ENCODE peak calls at places on chromosomes 6 and 20, in six cellular contexts. One of them, this sample, is unnamed.

GRCh38 chr6:226516-227073 is 65.7 kb upstream of the DUSP22 start:
- DNase-seq in SW480: no peak
- DNase-seq in effector CD4-positive, alpha-beta T cell: no peak
- DNase-seq in COR-L47: no peak
- DNase-seq in activated CD4-positive, alpha-beta T cell treated with anti-CD3 and anti-CD28 coated beads, Interleukin-2, amount 50 U/mL, for 1 hour: no peak
- DNase-seq in dorsolateral prefrontal cortex: no peak
- DNase-seq in this sample: no peak

GRCh38 chr6:77106992-77107391 is 356.3 kb downstream of the HTR1B start:
- DNase-seq in SW480: peak; percentile 4
- DNase-seq in effector CD4-positive, alpha-beta T cell: no peak
- DNase-seq in COR-L47: no peak
- DNase-seq in activated CD4-positive, alpha-beta T cell treated with anti-CD3 and anti-CD28 coated beads, Interleukin-2, amount 50 U/mL, for 1 hour: no peak
- DNase-seq in dorsolateral prefrontal cortex: no peak
- DNase-seq in this sample: no peak

GRCh38 chr6:44489912-44490604 is 102.6 kb downstream of the CDC5L start:
- DNase-seq in SW480: peak; percentile 47
- DNase-seq in effector CD4-positive, alpha-beta T cell: no peak
- DNase-seq in COR-L47: no peak
- DNase-seq in activated CD4-positive, alpha-beta T cell treated with anti-CD3 and anti-CD28 coated beads, Interleukin-2, amount 50 U/mL, for 1 hour: no peak
- DNase-seq in dorsolateral prefrontal cortex: no peak
- DNase-seq in this sample: peak; percentile 37

GRCh38 chr6:45990162-45990561 is 25.5 kb downstream of the CLIC5 start:
- DNase-seq in SW480: no peak
- DNase-seq in effector CD4-positive, alpha-beta T cell: no peak
- DNase-seq in COR-L47: no peak
- DNase-seq in activated CD4-positive, alpha-beta T cell treated with anti-CD3 and anti-CD28 coated beads, Interleukin-2, amount 50 U/mL, for 1 hour: no peak
- DNase-seq in dorsolateral prefrontal cortex: no peak
- DNase-seq in this sample: no peak

GRCh38 chr6:51511081-51511480 is 576.3 kb downstream of the PKHD1 start:
- DNase-seq in SW480: no peak
- DNase-seq in effector CD4-positive, alpha-beta T cell: no peak
- DNase-seq in COR-L47: no peak
- DNase-seq in activated CD4-positive, alpha-beta T cell treated with anti-CD3 and anti-CD28 coated beads, Interleukin-2, amount 50 U/mL, for 1 hour: no peak
- DNase-seq in dorsolateral prefrontal cortex: no peak
- DNase-seq in this sample: no peak

GRCh38 chr6:73665686-73666319 is 12.0 kb upstream of the SLC17A5 start:
- DNase-seq in SW480: no peak
- DNase-seq in effector CD4-positive, alpha-beta T cell: no peak
- DNase-seq in COR-L47: no peak
- DNase-seq in activated CD4-positive, alpha-beta T cell treated with anti-CD3 and anti-CD28 coated beads, Interleukin-2, amount 50 U/mL, for 1 hour: no peak
- DNase-seq in dorsolateral prefrontal cortex: no peak
- DNase-seq in this sample: no peak

GRCh38 chr6:36969988-36970891 is 15.7 kb downstream of the PI16 start:
- DNase-seq in SW480: no peak
- DNase-seq in effector CD4-positive, alpha-beta T cell: no peak
- DNase-seq in COR-L47: no peak
- DNase-seq in activated CD4-positive, alpha-beta T cell treated with anti-CD3 and anti-CD28 coated beads, Interleukin-2, amount 50 U/mL, for 1 hour: no peak
- DNase-seq in dorsolateral prefrontal cortex: peak; percentile 35
- DNase-seq in this sample: no peak

GRCh38 chr6:44146685-44147084 is 11.9 kb upstream of the CAPN11 start:
- DNase-seq in SW480: no peak
- DNase-seq in effector CD4-positive, alpha-beta T cell: no peak
- DNase-seq in COR-L47: no peak
- DNase-seq in activated CD4-positive, alpha-beta T cell treated with anti-CD3 and anti-CD28 coated beads, Interleukin-2, amount 50 U/mL, for 1 hour: no peak
- DNase-seq in dorsolateral prefrontal cortex: no peak
- DNase-seq in this sample: no peak

GRCh38 chr6:30752164-30752927 is 8.0 kb upstream of the IER3 start:
- DNase-seq in SW480: peak; percentile 96
- DNase-seq in effector CD4-positive, alpha-beta T cell: no peak
- DNase-seq in COR-L47: no peak
- DNase-seq in activated CD4-positive, alpha-beta T cell treated with anti-CD3 and anti-CD28 coated beads, Interleukin-2, amount 50 U/mL, for 1 hour: no peak
- DNase-seq in dorsolateral prefrontal cortex: no peak
- DNase-seq in this sample: peak; percentile 89

GRCh38 chr6:81241717-81242116 is 510.8 kb downstream of the TENT5A start:
- DNase-seq in SW480: no peak
- DNase-seq in effector CD4-positive, alpha-beta T cell: no peak
- DNase-seq in COR-L47: no peak
- DNase-seq in activated CD4-positive, alpha-beta T cell treated with anti-CD3 and anti-CD28 coated beads, Interleukin-2, amount 50 U/mL, for 1 hour: no peak
- DNase-seq in dorsolateral prefrontal cortex: no peak
- DNase-seq in this sample: no peak

GRCh38 chr20:13526551-13526950 is 112.2 kb downstream of the TASP1 start:
- DNase-seq in SW480: no peak
- DNase-seq in effector CD4-positive, alpha-beta T cell: no peak
- DNase-seq in COR-L47: no peak
- DNase-seq in activated CD4-positive, alpha-beta T cell treated with anti-CD3 and anti-CD28 coated beads, Interleukin-2, amount 50 U/mL, for 1 hour: no peak
- DNase-seq in dorsolateral prefrontal cortex: no peak
- DNase-seq in this sample: no peak